ENCODE peak calls at places on chromosomes 11 and 22, in ten cellular contexts. S is astrocyte of the spinal cord, P is foreskin fibroblast, V is AG09309, W is DND-41, H is upper lobe of right lung, A is OCI-LY7, C is uterus, F is IMR-90, E is heart right ventricle. Z is an unnamed sample.

GRCh38 chr11:10494636-10495463 is 39.8 kb downstream of the AMPD3 start:
- DNase-seq in S (no peak), P (no peak), V (no peak), W (no peak), H (no peak), A (no peak), C (no peak), F (no peak), E (no peak), Z (no peak)

GRCh38 chr11:17744151-17744940 is 9.8 kb downstream of the KCNC1 start:
- DNase-seq in S (peak), P (peak), V (no peak), W (no peak), H (peak), A (no peak), C (no peak), F (peak), E (no peak), Z (no peak)

GRCh38 chr11:17333799-17334586 is 17.6 kb upstream of the NCR3LG1 start:
- DNase-seq in S (no peak), P (no peak), V (no peak), W (no peak), H (no peak), A (no peak), C (no peak), F (no peak), E (peak), Z (no peak)

GRCh38 chr22:19770349-19771220 is 10.0 kb downstream of the TBX1 start:
- DNase-seq in S (no peak), P (no peak), V (no peak), W (no peak), H (no peak), A (no peak), C (no peak), F (no peak), E (no peak), Z (no peak)

GRCh38 chr11:9982127-9982795 is 311.8 kb downstream of the SBF2 start:
- DNase-seq in S (peak), P (peak), V (peak), W (no peak), H (no peak), A (no peak), C (no peak), F (no peak), E (no peak), Z (no peak)

GRCh38 chr11:71996946-71997345 is 1.8 kb upstream of the IL18BP start:
- DNase-seq in S (no peak), P (no peak), V (no peak), W (no peak), H (peak), A (no peak), C (no peak), F (no peak), E (peak), Z (no peak)

GRCh38 chr22:50684986-50685385 is 12.4 kb downstream of the SHANK3 start:
- DNase-seq in S (peak), P (no peak), V (no peak), W (no peak), H (no peak), A (no peak), C (no peak), F (peak), E (no peak), Z (no peak)

GRCh38 chr22:32618461-32619140 is 144.0 kb downstream of the FBXO7 start:
- DNase-seq in S (no peak), P (no peak), V (no peak), W (no peak), H (no peak), A (no peak), C (peak), F (no peak), E (no peak), Z (no peak)

GRCh38 chr22:25741692-25742626 is at the start of gene MYO18B:
- DNase-seq in S (no peak), P (no peak), V (no peak), W (no peak), H (no peak), A (no peak), C (no peak), F (no peak), E (peak), Z (no peak)

GRCh38 chr11:73563539-73564200 is 34.2 kb downstream of the FAM168A start:
- DNase-seq in S (no peak), P (no peak), V (no peak), W (no peak), H (no peak), A (no peak), C (no peak), F (no peak), E (no peak), Z (no peak)

GRCh38 chr22:41638748-41639147 is 17.7 kb downstream of the XRCC6 start:
- DNase-seq in S (no peak), P (no peak), V (no peak), W (no peak), H (no peak), A (no peak), C (no peak), F (no peak), E (no peak), Z (no peak)

GRCh38 chr11:64444838-64445441 is 86.0 kb downstream of the RPS6KA4 start:
- DNase-seq in S (no peak), P (peak), V (no peak), W (no peak), H (no peak), A (peak), C (no peak), F (peak), E (no peak), Z (peak)

GRCh38 chr11:96168623-96169022 is 174.4 kb downstream of the MAML2 start:
- DNase-seq in S (peak), P (peak), V (peak), W (no peak), H (no peak), A (no peak), C (peak), F (peak), E (peak), Z (peak)

GRCh38 chr22:32652609-32653008 is 148.9 kb upstream of the TIMP3 start:
- DNase-seq in S (no peak), P (peak), V (no peak), W (no peak), H (no peak), A (no peak), C (no peak), F (no peak), E (no peak), Z (no peak)

GRCh38 chr22:50399751-50400331 is 56.7 kb downstream of the PPP6R2 start:
- DNase-seq in S (no peak), P (peak), V (no peak), W (no peak), H (no peak), A (peak), C (no peak), F (no peak), E (peak), Z (peak)

GRCh38 chr11:46248270-46249102 is 29.0 kb upstream of the CREB3L1 start:
- DNase-seq in S (peak), P (peak), V (peak), W (no peak), H (no peak), A (no peak), C (no peak), F (peak), E (no peak), Z (peak)

GRCh38 chr11:117303101-117303500 is 12.0 kb downstream of the BACE1-AS start:
- DNase-seq in S (no peak), P (no peak), V (no peak), W (no peak), H (no peak), A (no peak), C (no peak), F (no peak), E (no peak), Z (no peak)

GRCh38 chr22:27135582-27135981 is 478.2 kb downstream of the MIAT start:
- DNase-seq in S (peak), P (peak), V (no peak), W (no peak), H (no peak), A (no peak), C (no peak), F (peak), E (no peak), Z (peak)
- TF ChIP-seq CTCF in S (no peak), P (no peak), V (no peak), W (no peak), H (no peak), A (no peak), C (no peak), F (no peak), E (no peak), Z (no peak)

GRCh38 chr11:20112291-20113146 is 47.8 kb downstream of the DBX1 start:
- DNase-seq in S (peak), P (peak), V (peak), W (no peak), H (peak), A (no peak), C (peak), F (peak), E (peak), Z (peak)
- H3K4me3 ChIP-seq in S (no peak), P (no peak), V (peak), W (no peak), H (no peak), A (no peak), C (no peak), F (peak), E (peak), Z (no peak)

GRCh38 chr22:37661160-37661924 is 2.8 kb downstream of the PDXP start:
- DNase-seq in S (peak), P (peak), V (no peak), W (peak), H (no peak), A (peak), C (no peak), F (peak), E (no peak), Z (peak)
- TF ChIP-seq CTCF in S (peak), P (peak), V (peak), W (peak), H (peak), A (peak), C (peak), F (peak), E (peak), Z (peak)

DNA sequence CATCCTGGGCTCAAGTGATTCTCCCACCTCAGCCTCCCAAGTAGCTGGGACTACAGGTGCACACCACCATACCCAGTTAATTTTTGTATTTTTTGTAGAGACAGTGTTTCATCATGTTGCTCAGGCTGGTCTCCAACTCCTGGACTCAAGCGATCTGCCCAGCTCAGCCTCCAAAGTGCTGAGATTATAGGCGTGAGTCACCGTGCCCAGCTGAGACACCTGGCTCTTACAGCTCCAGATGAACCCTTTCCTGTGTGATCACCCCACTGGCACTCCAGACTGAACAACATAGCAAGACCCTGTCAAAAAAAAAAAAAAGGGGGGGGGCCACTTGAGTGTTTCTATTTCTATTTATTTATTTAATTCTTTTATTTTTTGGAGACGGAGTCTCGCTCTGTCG is 1.0 kb upstream of the ADSL start:
- DNase-seq in S (peak), P (peak), V (no peak), W (peak), H (no peak), A (peak), C (no peak), F (peak), E (no peak), Z (peak)
- H3K4me3 ChIP-seq in S (peak), P (peak), V (peak), W (peak), H (peak), A (peak), C (peak), F (no peak), E (peak), Z (peak)

DNA sequence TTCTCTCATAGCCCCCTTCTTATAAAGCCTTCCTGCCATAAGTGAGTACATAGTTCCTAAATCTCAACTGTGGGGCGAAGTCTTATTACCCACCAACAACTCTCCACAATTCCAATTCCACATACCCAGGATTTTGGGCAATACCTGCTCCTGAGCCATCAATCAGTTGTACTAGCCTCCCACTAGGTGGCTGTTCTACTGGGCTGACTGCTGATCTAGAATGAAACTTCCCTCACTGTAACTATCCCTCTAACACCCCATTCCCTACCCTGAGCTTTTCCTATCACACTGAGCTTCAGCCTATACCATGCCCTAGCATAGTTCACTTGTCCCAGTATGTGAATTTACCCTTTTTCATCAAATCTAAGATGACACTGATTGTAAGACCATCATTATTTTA is 52.5 kb downstream of the RRAS2 start:
- DNase-seq in S (no peak), P (no peak), V (no peak), W (no peak), H (no peak), A (no peak), C (no peak), F (no peak), E (no peak), Z (no peak)
- TF ChIP-seq CTCF in S (no peak), P (no peak), V (no peak), W (peak), H (no peak), A (no peak), C (no peak), F (no peak), E (no peak), Z (peak)

GRCh38 chr11:19633276-19633675 is 79.4 kb upstream of the NAV2 start:
- DNase-seq in S (peak), P (peak), V (no peak), W (no peak), H (peak), A (no peak), C (peak), F (no peak), E (no peak), Z (no peak)
- H3K4me3 ChIP-seq in S (no peak), P (no peak), V (no peak), W (no peak), H (no peak), A (no peak), C (no peak), F (no peak), E (no peak), Z (no peak)

GRCh38 chr11:21180194-21180593 is 510.8 kb downstream of the NELL1 start:
- DNase-seq in S (no peak), P (no peak), V (no peak), W (no peak), H (no peak), A (no peak), C (no peak), F (no peak), E (no peak), Z (no peak)
- TF ChIP-seq CTCF in S (no peak), P (no peak), V (no peak), W (no peak), H (no peak), A (no peak), C (no peak), F (no peak), E (no peak), Z (no peak)

GRCh38 chr22:33666249-33666648 is 254.0 kb downstream of the LARGE1 start:
- DNase-seq in S (no peak), P (no peak), V (no peak), W (no peak), H (no peak), A (no peak), C (no peak), F (no peak), E (no peak), Z (no peak)
- H3K4me3 ChIP-seq in S (no peak), P (no peak), V (no peak), W (no peak), H (no peak), A (no peak), C (no peak), F (no peak), E (no peak), Z (no peak)